ENCODE peak calls at places on chromosomes 7 and 10, in four cellular contexts. One of them, this sample, is unnamed.

GRCh38 chr7:106770191-106770590 is 94.9 kb upstream of the PIK3CG start:
- DNase-seq in PC-3: peak
- DNase-seq in H9: no peak
- DNase-seq in astrocyte: peak
- DNase-seq in this sample: no peak

GRCh38 chr7:115838829-115839228 is 191.7 kb downstream of the TFEC start:
- DNase-seq in PC-3: no peak
- DNase-seq in H9: no peak
- DNase-seq in astrocyte: no peak
- DNase-seq in this sample: no peak

GRCh38 chr10:16967866-16968721 is 150.9 kb upstream of the RSU1 start:
- DNase-seq in PC-3: peak
- DNase-seq in H9: peak
- DNase-seq in astrocyte: peak
- DNase-seq in this sample: peak

GRCh38 chr10:14126697-14127440 is 203.9 kb downstream of the FRMD4A start:
- DNase-seq in PC-3: peak
- DNase-seq in H9: no peak
- DNase-seq in astrocyte: peak
- DNase-seq in this sample: no peak

GRCh38 chr10:70034252-70034651 is 18.4 kb upstream of the MACROH2A2 start:
- DNase-seq in PC-3: no peak
- DNase-seq in H9: no peak
- DNase-seq in astrocyte: no peak
- DNase-seq in this sample: no peak

GRCh38 chr7:141593134-141593533 is 41.9 kb downstream of the AGK start:
- DNase-seq in PC-3: no peak
- DNase-seq in H9: no peak
- DNase-seq in astrocyte: peak
- DNase-seq in this sample: no peak

GRCh38 chr10:60646966-60647796 is 131.1 kb upstream of the CDK1 start:
- DNase-seq in PC-3: peak
- DNase-seq in H9: no peak
- DNase-seq in astrocyte: peak
- DNase-seq in this sample: peak

GRCh38 chr10:126242352-126243260 is 145.7 kb downstream of the ADAM12 start:
- DNase-seq in PC-3: no peak
- DNase-seq in H9: no peak
- DNase-seq in astrocyte: peak
- DNase-seq in this sample: no peak

GRCh38 chr10:802506-802905 is 113.0 kb upstream of the DIP2C start:
- DNase-seq in PC-3: no peak
- DNase-seq in H9: peak
- DNase-seq in astrocyte: no peak
- DNase-seq in this sample: no peak

GRCh38 chr7:45015313-45015712 is 15.3 kb downstream of the CCM2 start:
- DNase-seq in PC-3: no peak
- DNase-seq in H9: no peak
- DNase-seq in astrocyte: no peak
- DNase-seq in this sample: no peak

GRCh38 chr10:102616071-102616770 is 28.1 kb upstream of the TRIM8 start:
- DNase-seq in PC-3: no peak
- DNase-seq in H9: no peak
- DNase-seq in astrocyte: no peak
- DNase-seq in this sample: no peak

GRCh38 chr10:71218046-71218832 is 5.9 kb downstream of the UNC5B start:
- DNase-seq in PC-3: peak
- DNase-seq in H9: peak
- DNase-seq in astrocyte: peak
- DNase-seq in this sample: no peak

GRCh38 chr7:52747817-52748216 is 287.6 kb upstream of the POM121L12 start:
- DNase-seq in PC-3: no peak
- DNase-seq in H9: no peak
- DNase-seq in astrocyte: no peak
- DNase-seq in this sample: no peak

GRCh38 chr7:152313879-152314604 is 121.8 kb downstream of the KMT2C start:
- DNase-seq in PC-3: peak
- DNase-seq in H9: no peak
- DNase-seq in astrocyte: peak
- DNase-seq in this sample: no peak

GRCh38 chr7:114818501-114818900 is 103.4 kb upstream of the MDFIC start:
- DNase-seq in PC-3: peak
- DNase-seq in H9: no peak
- DNase-seq in astrocyte: peak
- DNase-seq in this sample: no peak

GRCh38 chr10:115092258-115092554 is 959 bp upstream of the ATRNL1 start:
- DNase-seq in PC-3: no peak
- DNase-seq in H9: no peak
- DNase-seq in astrocyte: no peak
- DNase-seq in this sample: no peak

GRCh38 chr10:17910144-17910789 is 41.5 kb upstream of the SLC39A12 start:
- DNase-seq in PC-3: peak
- DNase-seq in H9: peak
- DNase-seq in astrocyte: peak
- DNase-seq in this sample: peak

GRCh38 chr10:93259126-93259525 is 185.4 kb downstream of the CYP26A1 start:
- DNase-seq in PC-3: no peak
- DNase-seq in H9: no peak
- DNase-seq in astrocyte: no peak
- DNase-seq in this sample: no peak

GRCh38 chr10:68471063-68471585 is 649 bp downstream of the DNA2 start:
- DNase-seq in PC-3: peak
- DNase-seq in H9: no peak
- DNase-seq in astrocyte: no peak
- DNase-seq in this sample: peak

GRCh38 chr7:141409911-141410329 is 141.3 kb upstream of the AGK start:
- DNase-seq in PC-3: no peak
- DNase-seq in H9: peak
- DNase-seq in astrocyte: no peak
- DNase-seq in this sample: peak

GRCh38 chr10:43259248-43259980 is 7.5 kb downstream of the RASGEF1A start:
- DNase-seq in PC-3: no peak
- DNase-seq in H9: no peak
- DNase-seq in astrocyte: no peak
- DNase-seq in this sample: no peak

GRCh38 chr10:102629661-102630614 is 14.3 kb upstream of the TRIM8 start:
- DNase-seq in PC-3: peak
- DNase-seq in H9: peak
- DNase-seq in astrocyte: peak
- DNase-seq in this sample: peak

GRCh38 chr10:89275383-89275782 is 23.8 kb upstream of the LIPA start:
- DNase-seq in PC-3: peak
- DNase-seq in H9: no peak
- DNase-seq in astrocyte: no peak
- DNase-seq in this sample: no peak

GRCh38 chr10:6049031-6049400 is 13.2 kb downstream of the IL2RA start:
- DNase-seq in PC-3: no peak
- DNase-seq in H9: no peak
- DNase-seq in astrocyte: no peak
- DNase-seq in this sample: no peak

GRCh38 chr10:103884681-103885139 is 29.3 kb upstream of the SH3PXD2A start:
- DNase-seq in PC-3: peak
- DNase-seq in H9: peak
- DNase-seq in astrocyte: peak
- DNase-seq in this sample: peak

GRCh38 chr10:28300027-28300426 is 2.8 kb downstream of the MPP7 start:
- DNase-seq in PC-3: peak
- DNase-seq in H9: no peak
- DNase-seq in astrocyte: no peak
- DNase-seq in this sample: peak

GRCh38 chr7:44966731-44967538 is 11.9 kb downstream of the MYO1G start:
- DNase-seq in PC-3: no peak
- DNase-seq in H9: peak
- DNase-seq in astrocyte: no peak
- DNase-seq in this sample: no peak

GRCh38 chr7:70092314-70093303 is 494.3 kb downstream of the AUTS2 start:
- DNase-seq in PC-3: no peak
- DNase-seq in H9: no peak
- DNase-seq in astrocyte: peak
- DNase-seq in this sample: no peak

GRCh38 chr7:133819695-133820094 is 307.4 kb upstream of the LRGUK start:
- DNase-seq in PC-3: no peak
- DNase-seq in H9: no peak
- DNase-seq in astrocyte: no peak
- DNase-seq in this sample: no peak

GRCh38 chr7:124101173-124101768 is 68.4 kb upstream of the TMEM229A start:
- DNase-seq in PC-3: peak
- DNase-seq in H9: no peak
- DNase-seq in astrocyte: no peak
- DNase-seq in this sample: peak

GRCh38 chr7:74490546-74490945 is 36.8 kb downstream of the GTF2IRD1 start:
- DNase-seq in PC-3: no peak
- DNase-seq in H9: no peak
- DNase-seq in astrocyte: no peak
- DNase-seq in this sample: no peak

GRCh38 chr7:67493386-67493785 is 496.8 kb downstream of the TYW1 start:
- DNase-seq in PC-3: no peak
- DNase-seq in H9: no peak
- DNase-seq in astrocyte: no peak
- DNase-seq in this sample: no peak

GRCh38 chr10:46514431-46514861 is 42.0 kb downstream of the GPRIN2 start:
- DNase-seq in PC-3: no peak
- DNase-seq in H9: peak
- DNase-seq in astrocyte: no peak
- DNase-seq in this sample: no peak

GRCh38 chr10:47299989-47300931 is at the start of gene GDF10:
- DNase-seq in PC-3: no peak
- DNase-seq in H9: no peak
- DNase-seq in astrocyte: no peak
- DNase-seq in this sample: peak

GRCh38 chr10:52215745-52216361 is 98.2 kb upstream of the DKK1 start:
- DNase-seq in PC-3: peak
- DNase-seq in H9: no peak
- DNase-seq in astrocyte: peak
- DNase-seq in this sample: peak

GRCh38 chr10:110226555-110226925 is 19.1 kb downstream of the MXI1 start:
- DNase-seq in PC-3: peak
- DNase-seq in H9: peak
- DNase-seq in astrocyte: peak
- DNase-seq in this sample: peak

DNA sequence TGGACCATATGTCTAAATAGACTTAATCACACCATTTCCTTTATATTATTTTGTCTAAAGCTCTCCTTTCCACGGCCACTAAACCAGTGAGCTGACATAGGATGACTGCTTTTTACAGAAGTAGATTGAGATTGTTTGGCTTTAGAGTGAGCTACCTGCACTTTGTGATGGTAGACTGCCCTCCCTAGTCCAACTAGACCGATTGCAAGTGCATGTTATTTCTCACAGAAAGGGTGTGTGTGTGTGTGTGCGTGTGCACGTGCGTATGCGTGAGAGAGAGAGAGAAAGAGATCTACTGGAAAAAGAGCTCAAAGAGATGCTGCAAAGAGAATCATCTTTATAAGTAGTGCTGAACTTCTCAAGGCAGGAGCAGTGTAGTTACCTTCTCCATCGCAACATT is 60.7 kb downstream of the VCL start:
- DNase-seq in PC-3: peak
- DNase-seq in H9: no peak
- DNase-seq in astrocyte: peak
- DNase-seq in this sample: no peak
- TF ChIP-seq CTCF in PC-3: peak
- TF ChIP-seq CTCF in H9: peak
- TF ChIP-seq CTCF in astrocyte: no peak
- TF ChIP-seq CTCF in this sample: no peak

GRCh38 chr10:12684784-12685183 is 316.7 kb downstream of the CCDC3 start:
- DNase-seq in PC-3: no peak
- DNase-seq in H9: no peak
- DNase-seq in astrocyte: no peak
- DNase-seq in this sample: no peak

GRCh38 chr10:12689893-12690292 is 311.6 kb downstream of the CCDC3 start:
- DNase-seq in PC-3: no peak
- DNase-seq in H9: no peak
- DNase-seq in astrocyte: no peak
- DNase-seq in this sample: no peak

GRCh38 chr10:12687996-12688395 is 313.5 kb downstream of the CCDC3 start:
- DNase-seq in PC-3: no peak
- DNase-seq in H9: no peak
- DNase-seq in astrocyte: no peak
- DNase-seq in this sample: no peak

GRCh38 chr10:12681250-12681649 is 320.3 kb downstream of the CCDC3 start:
- DNase-seq in PC-3: no peak
- DNase-seq in H9: no peak
- DNase-seq in astrocyte: no peak
- DNase-seq in this sample: no peak

GRCh38 chr10:12685261-12685861 is 316.2 kb downstream of the CCDC3 start:
- DNase-seq in PC-3: no peak
- DNase-seq in H9: no peak
- DNase-seq in astrocyte: no peak
- DNase-seq in this sample: no peak
- H3K27ac ChIP-seq in PC-3: no peak
- H3K27ac ChIP-seq in H9: no peak
- H3K27ac ChIP-seq in astrocyte: no peak
- H3K27ac ChIP-seq in this sample: no peak

GRCh38 chr7:101995121-101995520 is 177.7 kb downstream of the CUX1 start:
- DNase-seq in PC-3: no peak
- DNase-seq in H9: no peak
- DNase-seq in astrocyte: no peak
- DNase-seq in this sample: no peak
- H3K4me2 ChIP-seq in PC-3: no peak
- H3K4me2 ChIP-seq in H9: no peak
- H3K4me2 ChIP-seq in astrocyte: no peak
- H3K4me2 ChIP-seq in this sample: no peak

DNA sequence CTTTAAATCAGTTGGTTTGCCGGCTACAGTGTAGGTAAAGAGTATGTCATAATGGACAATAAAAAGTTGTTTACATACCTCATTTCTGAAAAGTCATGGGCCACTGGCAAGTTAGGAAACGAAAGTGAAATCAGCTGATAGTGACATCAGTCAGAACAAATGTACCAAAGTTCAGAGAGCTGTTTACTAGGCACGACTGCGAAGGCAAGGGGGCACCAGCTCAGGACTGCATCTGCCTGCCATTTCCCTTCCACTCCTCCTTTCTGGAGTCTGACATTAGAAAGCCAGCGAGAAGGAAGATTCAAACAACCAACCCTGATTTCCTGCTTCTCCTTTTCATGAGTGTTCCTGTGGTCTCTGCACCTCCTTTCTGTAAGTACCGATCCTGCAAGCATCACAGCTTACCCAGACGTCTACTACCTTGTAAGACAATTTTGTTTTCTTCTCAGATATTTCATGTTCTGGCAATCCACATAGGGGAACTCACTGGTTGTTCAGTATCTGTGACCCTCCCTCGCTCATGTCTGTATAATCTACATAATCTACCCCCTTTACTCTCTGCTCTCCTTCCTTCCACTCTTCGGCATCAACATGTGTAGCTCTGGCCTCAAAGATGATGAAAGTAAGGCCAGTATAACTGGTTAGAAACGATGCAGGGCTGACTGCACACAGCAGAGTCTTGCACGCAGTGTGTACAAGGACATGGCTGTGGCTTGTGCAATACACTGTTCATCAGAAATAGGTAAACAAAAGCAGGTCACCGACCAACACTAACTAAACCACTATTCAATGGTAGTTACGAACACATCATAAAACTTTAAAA is at the start of gene TMEM140:
- DNase-seq in PC-3: peak
- DNase-seq in H9: no peak
- DNase-seq in astrocyte: no peak
- DNase-seq in this sample: no peak
- TF ChIP-seq CTCF in PC-3: no peak
- TF ChIP-seq CTCF in H9: no peak
- TF ChIP-seq CTCF in astrocyte: no peak
- TF ChIP-seq CTCF in this sample: no peak

GRCh38 chr10:80202934-80203834 is 2.2 kb downstream of the ANXA11 start:
- DNase-seq in PC-3: peak
- DNase-seq in H9: peak
- DNase-seq in astrocyte: peak
- DNase-seq in this sample: peak
- H3K27ac ChIP-seq in PC-3: peak
- H3K27ac ChIP-seq in H9: no peak
- H3K27ac ChIP-seq in astrocyte: peak
- H3K27ac ChIP-seq in this sample: peak

This sample was measured in GM23338.